ENCODE peak calls at places on chromosomes 2 and 18, in seven cellular contexts. C, D, B, A, P, F and S are unnamed samples.

GRCh38 chr18:57970356-57971095 is 73.5 kb upstream of the NEDD4L start:
- DNase-seq in C (peak), D (no peak), B (no peak), A (peak), P (no peak), F (peak), S (peak)

GRCh38 chr2:99088017-99088416 is 53.5 kb upstream of the C2orf15 start:
- DNase-seq in C (no peak), D (no peak), B (no peak), A (no peak), P (no peak), F (no peak), S (no peak)

GRCh38 chr2:47221956-47222355 is 66.8 kb upstream of the STPG4 start:
- DNase-seq in C (no peak), D (peak), B (no peak), A (no peak), P (no peak), F (no peak), S (no peak)

GRCh38 chr2:235675678-235676535 is 182.1 kb downstream of the AGAP1 start:
- DNase-seq in C (no peak), D (peak), B (peak), A (peak), P (no peak), F (no peak), S (no peak)

GRCh38 chr2:172251231-172251630 is 148.5 kb upstream of the DLX2 start:
- DNase-seq in C (no peak), D (peak), B (peak), A (no peak), P (no peak), F (no peak), S (no peak)

GRCh38 chr18:22694954-22695353 is 238.2 kb upstream of the RBBP8 start:
- DNase-seq in C (peak), D (peak), B (peak), A (peak), P (no peak), F (peak), S (peak)

GRCh38 chr18:8471373-8471772 is 137.9 kb upstream of the RAB12 start:
- DNase-seq in C (no peak), D (no peak), B (no peak), A (no peak), P (no peak), F (no peak), S (no peak)

GRCh38 chr2:209662091-209662490 is 109.5 kb upstream of the UNC80 start:
- DNase-seq in C (no peak), D (no peak), B (no peak), A (no peak), P (no peak), F (no peak), S (no peak)

GRCh38 chr2:237669628-237670351 is 42.4 kb downstream of the LRRFIP1 start:
- DNase-seq in C (no peak), D (peak), B (peak), A (no peak), P (no peak), F (no peak), S (no peak)

GRCh38 chr2:39511219-39511785 is 74.2 kb upstream of the MAP4K3 start:
- DNase-seq in C (no peak), D (no peak), B (no peak), A (no peak), P (no peak), F (no peak), S (no peak)

GRCh38 chr2:231708050-231708772 is at the start of gene PTMA:
- DNase-seq in C (peak), D (peak), B (peak), A (peak), P (peak), F (peak), S (peak)
- H3K9ac ChIP-seq in C (peak), D (peak), B (peak), A (peak), P (peak), F (peak), S (peak)

DNA sequence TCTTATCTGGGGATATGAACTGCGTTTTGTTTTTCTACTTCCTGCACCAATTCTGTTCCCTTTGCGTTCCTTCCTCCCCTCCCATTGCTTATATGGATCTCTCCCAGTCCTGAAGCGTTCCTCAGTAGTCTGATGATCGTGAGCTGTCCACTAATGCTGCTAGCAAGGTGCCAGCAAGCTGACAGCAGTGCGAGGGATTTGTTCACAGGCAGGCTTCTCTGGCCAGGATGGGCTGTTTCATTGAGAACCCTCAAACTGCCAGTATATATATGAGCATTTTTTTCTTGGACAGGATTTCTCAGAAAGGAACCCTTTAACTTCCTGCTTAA is 40.1 kb downstream of the GTF3C3 start:
- DNase-seq in C (no peak), D (peak), B (no peak), A (no peak), P (no peak), F (no peak), S (no peak)
- H4K8ac ChIP-seq in C (no peak), D (no peak), B (no peak), A (no peak), P (no peak), F (no peak), S (no peak)

GRCh38 chr2:23386422-23387220 is 1.6 kb downstream of the KLHL29 start:
- DNase-seq in C (no peak), D (no peak), B (peak), A (peak), P (no peak), F (no peak), S (peak)

GRCh38 chr2:23385748-23386421 is 906 bp downstream of the KLHL29 start:
- DNase-seq in C (no peak), D (no peak), B (peak), A (peak), P (no peak), F (no peak), S (no peak)

GRCh38 chr2:23383087-23383486 is 1.9 kb upstream of the KLHL29 start:
- DNase-seq in C (no peak), D (no peak), B (no peak), A (no peak), P (no peak), F (no peak), S (no peak)

GRCh38 chr2:23385351-23385747 is 370 bp downstream of the KLHL29 start:
- DNase-seq in C (no peak), D (peak), B (peak), A (peak), P (no peak), F (no peak), S (peak)

GRCh38 chr2:23384551-23385349 is at the start of gene KLHL29:
- DNase-seq in C (peak), D (peak), B (peak), A (peak), P (no peak), F (no peak), S (peak)
- H3K9ac ChIP-seq in C (no peak), D (peak), B (peak), A (peak), P (peak), F (no peak), S (peak)

GRCh38 chr2:19731515-19731914 is 170.3 kb downstream of the TTC32 start:
- DNase-seq in C (no peak), D (no peak), B (no peak), A (no peak), P (no peak), F (no peak), S (no peak)

GRCh38 chr2:19733390-19733789 is 168.4 kb downstream of the TTC32 start:
- DNase-seq in C (no peak), D (no peak), B (no peak), A (no peak), P (no peak), F (no peak), S (no peak)

GRCh38 chr2:19736191-19736831 is 165.5 kb downstream of the TTC32 start:
- DNase-seq in C (no peak), D (peak), B (no peak), A (no peak), P (no peak), F (no peak), S (no peak)

GRCh38 chr2:19732255-19732654 is 169.5 kb downstream of the TTC32 start:
- DNase-seq in C (no peak), D (peak), B (no peak), A (no peak), P (no peak), F (no peak), S (no peak)

DNA sequence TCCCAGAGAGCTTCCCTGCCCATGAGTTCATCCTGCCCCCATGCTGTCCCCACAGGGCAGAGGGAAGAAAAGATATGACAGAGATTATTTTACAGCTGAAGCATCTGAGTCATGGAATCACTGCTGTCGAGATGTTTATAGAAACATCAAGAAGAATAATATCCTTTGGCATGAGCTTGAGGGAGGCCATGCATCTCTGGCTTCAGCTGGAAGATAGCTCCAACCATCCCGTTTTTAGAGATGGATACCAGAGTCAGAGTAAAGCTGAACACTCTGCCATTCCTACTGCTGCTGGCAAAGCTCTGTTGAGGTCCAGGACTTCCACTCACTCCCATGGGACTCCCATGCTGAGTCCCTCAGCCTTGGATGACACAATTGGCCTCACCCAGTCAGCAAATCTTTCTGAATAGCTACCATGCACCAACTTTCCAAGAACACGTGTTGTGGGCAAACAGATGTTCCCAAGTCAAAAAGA is 167.8 kb downstream of the TTC32 start:
- DNase-seq in C (no peak), D (peak), B (peak), A (no peak), P (no peak), F (no peak), S (peak)
- H4K8ac ChIP-seq in C (no peak), D (peak), B (no peak), A (no peak), P (no peak), F (no peak), S (no peak)

GRCh38 chr2:73268831-73269685 is 15.2 kb downstream of the FBXO41 start:
- DNase-seq in C (peak), D (peak), B (no peak), A (peak), P (no peak), F (peak), S (peak)
- H3K9ac ChIP-seq in C (peak), D (no peak), B (no peak), A (peak), P (peak), F (peak), S (no peak)